ENCODE peak calls at places on chromosome 10, in four cellular contexts. G, Y, P and T are unnamed samples.

GRCh38 chr10:102121739-102122372 is 1.7 kb upstream of the LDB1 start:
- DNase-seq in G (no peak), Y (no peak), P (peak; percentile 53), T (no peak)

GRCh38 chr10:7417103-7417623 is 6.3 kb upstream of the SFMBT2 start:
- DNase-seq in G (no peak), Y (no peak), P (no peak), T (no peak)

GRCh38 chr10:110457851-110458582 is 39.7 kb upstream of the DUSP5 start:
- DNase-seq in G (no peak), Y (no peak), P (no peak), T (no peak)

GRCh38 chr10:131930150-131930549 is 29.3 kb downstream of the PPP2R2D start:
- DNase-seq in G (no peak), Y (no peak), P (no peak), T (no peak)

GRCh38 chr10:62582804-62583208 is 208.6 kb downstream of the ZNF365 start:
- DNase-seq in G (no peak), Y (no peak), P (peak; percentile 47), T (no peak)

GRCh38 chr10:29426420-29426819 is 137.6 kb downstream of the LYZL1 start:
- DNase-seq in G (no peak), Y (no peak), P (no peak), T (no peak)

GRCh38 chr10:33085313-33085833 is 127.3 kb upstream of the ITGB1 start:
- DNase-seq in G (no peak), Y (no peak), P (no peak), T (no peak)

GRCh38 chr10:13613519-13613918 is 26.8 kb downstream of the PRPF18 start:
- DNase-seq in G (no peak), Y (no peak), P (no peak), T (no peak)

GRCh38 chr10:86752311-86752710 is 4.1 kb upstream of the BMPR1A start:
- DNase-seq in G (no peak), Y (no peak), P (no peak), T (no peak)

GRCh38 chr10:131638049-131638448 is 262.8 kb upstream of the PPP2R2D start:
- DNase-seq in G (no peak), Y (no peak), P (no peak), T (no peak)

GRCh38 chr10:23535381-23535780 is 96.5 kb downstream of the OTUD1 start:
- DNase-seq in G (no peak), Y (no peak), P (no peak), T (no peak)

GRCh38 chr10:27360581-27361172 is 120.1 kb upstream of the ACBD5 start:
- DNase-seq in G (peak; percentile 68), Y (peak; percentile 59), P (peak; percentile 83), T (peak; percentile 70)

GRCh38 chr10:118568327-118568848 is 27.1 kb downstream of the PRLHR start:
- DNase-seq in G (no peak), Y (peak; percentile 6), P (peak; percentile 68), T (no peak)

GRCh38 chr10:77505431-77506334 is 131.9 kb downstream of the KCNMA1 start:
- DNase-seq in G (no peak), Y (no peak), P (no peak), T (no peak)

GRCh38 chr10:26479766-26480492 is 41.8 kb downstream of the APBB1IP start:
- DNase-seq in G (no peak), Y (no peak), P (no peak), T (no peak)

GRCh38 chr10:70600512-70601395 is 1.8 kb downstream of the PRF1 start:
- DNase-seq in G (no peak), Y (no peak), P (no peak), T (no peak)

GRCh38 chr10:61023053-61023452 is 79.1 kb upstream of the RHOBTB1 start:
- DNase-seq in G (no peak), Y (no peak), P (no peak), T (no peak)

GRCh38 chr10:132671171-132672154 is 114.5 kb downstream of the NKX6-2 start:
- DNase-seq in G (peak; percentile 1), Y (no peak), P (no peak), T (no peak)

GRCh38 chr10:73655990-73656298 is at the start of gene SYNPO2L:
- DNase-seq in G (no peak), Y (no peak), P (no peak), T (no peak)

GRCh38 chr10:111122127-111122526 is 45.3 kb downstream of the ADRA2A start:
- DNase-seq in G (no peak), Y (no peak), P (no peak), T (no peak)

GRCh38 chr10:31927597-31928530 is 767 bp downstream of the ARHGAP12 start:
- DNase-seq in G (peak; percentile 24), Y (peak; percentile 44), P (peak; percentile 59), T (peak; percentile 40)

GRCh38 chr10:24642921-24643678 is 80.6 kb downstream of the ARHGAP21 start:
- DNase-seq in G (no peak), Y (no peak), P (no peak), T (no peak)

GRCh38 chr10:93079663-93080349 is 6.1 kb downstream of the CYP26A1 start:
- DNase-seq in G (no peak), Y (no peak), P (no peak), T (no peak)

GRCh38 chr10:69866688-69867461 is 65.2 kb downstream of the COL13A1 start:
- DNase-seq in G (no peak), Y (no peak), P (peak; percentile 69), T (no peak)

GRCh38 chr10:89458760-89459159 is 44.4 kb downstream of the IFIT5 start:
- DNase-seq in G (no peak), Y (no peak), P (no peak), T (no peak)

GRCh38 chr10:30436200-30436599 is 2.2 kb downstream of the MAP3K8 start:
- DNase-seq in G (peak; percentile 13), Y (no peak), P (no peak), T (no peak)

GRCh38 chr10:91162050-91162494 is 58.4 kb upstream of the PCGF5 start:
- DNase-seq in G (no peak), Y (peak; percentile 6), P (peak; percentile 52), T (no peak)